ENCODE peak calls at places on chromosomes 7 and 10, in eight cellular contexts. T is fibroblast of mammary gland, P is HFF-Myc, R is tibial artery, H is A673, Z is nephron progenitor cell, Y is uterus, C is thoracic aorta. J is an unnamed sample.

GRCh38 chr10:12843296-12843945 is 158.1 kb downstream of the CCDC3 start:
- DNase-seq in Y (no peak), T (no peak), P (no peak), H (no peak), Z (no peak), C (no peak), R (no peak), J (no peak)

GRCh38 chr7:17584822-17585221 is 286.4 kb downstream of the AHR start:
- DNase-seq in R (no peak), Y (no peak), Z (no peak), P (no peak), H (no peak), C (no peak), T (peak), J (no peak)

GRCh38 chr7:121182281-121182680 is 146.5 kb upstream of the WNT16 start:
- DNase-seq in T (no peak), Z (no peak), H (no peak), P (no peak), Y (no peak), C (no peak), R (no peak), J (no peak)

GRCh38 chr10:65325913-65326312 is 1599.9 kb upstream of the LRRTM3 start:
- DNase-seq in T (no peak), Z (no peak), P (no peak), C (no peak), Y (no peak), H (no peak), R (no peak), J (no peak)

GRCh38 chr10:14487511-14487909 is 156.8 kb upstream of the FRMD4A start:
- DNase-seq in Y (no peak), P (no peak), Z (no peak), H (no peak), R (no peak), C (no peak), T (peak), J (no peak)

GRCh38 chr10:83127942-83128575 is 1011.2 kb upstream of the GHITM start:
- DNase-seq in T (no peak), H (no peak), Y (no peak), R (no peak), C (no peak), P (peak), Z (no peak), J (no peak)

GRCh38 chr10:95288273-95288672 is 2.5 kb downstream of the PDLIM1 start:
- DNase-seq in T (no peak), Z (no peak), H (no peak), C (no peak), R (no peak), Y (no peak), P (no peak), J (no peak)

GRCh38 chr10:97024181-97025073 is 161.3 kb downstream of the SLIT1 start:
- DNase-seq in Z (no peak), Y (peak), P (no peak), T (peak), H (no peak), R (peak), C (no peak), J (peak)

GRCh38 chr10:29443745-29444523 is 155.1 kb downstream of the LYZL1 start:
- DNase-seq in C (no peak), H (peak), R (no peak), Z (no peak), P (peak), T (peak), Y (no peak), J (no peak)

GRCh38 chr7:149495785-149496641 is 1.6 kb downstream of the ZNF746 start:
- DNase-seq in H (peak), T (peak), R (peak), C (peak), Z (peak), Y (peak), P (peak), J (no peak)

GRCh38 chr10:4498763-4499251 is 327.2 kb upstream of the AKR1E2 start:
- DNase-seq in Z (no peak), H (peak), R (no peak), Y (no peak), T (peak), P (peak), C (no peak), J (no peak)

GRCh38 chr10:97810476-97810875 is 38.7 kb upstream of the SFRP5 start:
- DNase-seq in Y (no peak), R (no peak), P (no peak), C (no peak), Z (no peak), H (peak), T (no peak), J (no peak)

GRCh38 chr7:48636391-48637015 is 287.8 kb upstream of the CDC14C start:
- DNase-seq in H (no peak), T (no peak), P (no peak), Y (no peak), R (no peak), Z (no peak), C (no peak), J (no peak)

GRCh38 chr10:131180941-131181855 is 130.3 kb downstream of the TCERG1L start:
- DNase-seq in T (no peak), R (peak), C (no peak), P (no peak), H (no peak), Y (no peak), Z (no peak), J (no peak)

GRCh38 chr7:4729266-4729665 is 46.2 kb upstream of the AP5Z1 start:
- DNase-seq in Y (no peak), R (no peak), C (no peak), T (no peak), Z (no peak), P (no peak), H (no peak), J (no peak)

GRCh38 chr7:127514499-127514898 is 70.9 kb downstream of the GCC1 start:
- DNase-seq in Y (no peak), T (peak), Z (no peak), C (no peak), R (no peak), H (peak), P (peak), J (peak)

GRCh38 chr10:59227136-59227673 is 50.8 kb downstream of the PHYHIPL start:
- DNase-seq in H (peak), T (no peak), C (no peak), R (no peak), Z (no peak), P (no peak), Y (no peak), J (no peak)

GRCh38 chr7:28078036-28078901 is 102.3 kb downstream of the JAZF1 start:
- DNase-seq in Z (peak), T (peak), H (peak), P (no peak), C (no peak), R (no peak), Y (no peak), J (peak)

GRCh38 chr7:100003711-100004661 is 11.4 kb upstream of the ZKSCAN1 start:
- DNase-seq in Z (no peak), R (no peak), Y (no peak), P (no peak), T (no peak), C (no peak), H (no peak), J (no peak)

GRCh38 chr10:114631678-114632417 is 26.2 kb downstream of the ABLIM1 start:
- DNase-seq in H (peak), C (no peak), T (no peak), Y (no peak), Z (peak), R (no peak), P (no peak), J (peak)

GRCh38 chr7:73966062-73966940 is 61.7 kb upstream of the ELN start:
- DNase-seq in P (no peak), Z (no peak), H (no peak), Y (no peak), R (no peak), T (peak), C (no peak), J (no peak)

GRCh38 chr7:55063633-55064032 is 44.8 kb downstream of the EGFR start:
- DNase-seq in C (no peak), Y (no peak), T (peak), P (no peak), R (no peak), Z (no peak), H (no peak), J (no peak)

GRCh38 chr10:23263441-23264164 is 71.5 kb downstream of the PTF1A start:
- DNase-seq in T (no peak), Y (no peak), R (no peak), Z (no peak), P (no peak), C (no peak), H (no peak), J (no peak)

GRCh38 chr7:31058122-31058521 is 6.0 kb downstream of the ADCYAP1R1 start:
- DNase-seq in Y (no peak), Z (no peak), C (no peak), H (no peak), R (no peak), T (peak), P (no peak), J (no peak)

GRCh38 chr7:137695942-137696341 is 150.8 kb downstream of the DGKI start:
- DNase-seq in C (no peak), Y (no peak), T (no peak), Z (no peak), P (no peak), R (no peak), H (no peak), J (no peak)

GRCh38 chr10:15591937-15592336 is 127.8 kb downstream of the ITGA8 start:
- DNase-seq in P (no peak), R (no peak), C (no peak), Z (no peak), Y (no peak), T (no peak), H (no peak), J (no peak)

GRCh38 chr7:121798076-121798475 is 74.9 kb upstream of the PTPRZ1 start:
- DNase-seq in C (no peak), R (no peak), T (no peak), P (no peak), H (peak), Z (no peak), Y (no peak), J (no peak)

GRCh38 chr10:100812978-100813377 is 67.6 kb downstream of the PAX2 start:
- DNase-seq in R (no peak), C (no peak), Z (no peak), H (no peak), P (no peak), T (no peak), Y (no peak), J (no peak)

GRCh38 chr10:121880842-121881423 is 46.9 kb downstream of the ATE1 start:
- DNase-seq in T (peak), R (no peak), Z (no peak), C (no peak), Y (no peak), P (no peak), H (peak), J (peak)

GRCh38 chr10:117175215-117175900 is 21.9 kb upstream of the KCNK18 start:
- DNase-seq in Z (no peak), P (no peak), T (no peak), C (no peak), R (no peak), Y (no peak), H (no peak), J (peak)

GRCh38 chr10:97714401-97715258 is 1.1 kb downstream of the MARVELD1 start:
- DNase-seq in C (peak), P (no peak), T (peak), Z (peak), R (peak), H (peak), Y (peak), J (peak)

GRCh38 chr10:12978885-12979284 is 22.6 kb downstream of the CCDC3 start:
- DNase-seq in T (no peak), P (no peak), H (no peak), Z (no peak), Y (no peak), R (no peak), C (no peak), J (no peak)

GRCh38 chr10:11468126-11468742 is 143.2 kb downstream of the USP6NL start:
- DNase-seq in C (no peak), P (no peak), R (no peak), T (peak), Y (no peak), Z (no peak), H (no peak), J (no peak)

GRCh38 chr10:19917756-19918478 is 101.7 kb downstream of the PLXDC2 start:
- DNase-seq in T (no peak), Y (no peak), Z (no peak), P (no peak), C (no peak), R (no peak), H (no peak), J (no peak)

GRCh38 chr7:22822486-22823141 is at the start of gene TOMM7:
- DNase-seq in R (peak), H (peak), T (peak), Y (peak), C (peak), P (peak), Z (peak), J (peak)
- TF ChIP-seq CTCF in R (peak), H (no peak), T (no peak), Y (peak), C (peak), P (peak), Z (no peak), J (peak)

GRCh38 chr7:12069757-12070156 is 141.3 kb upstream of the TMEM106B start:
- DNase-seq in H (peak), C (no peak), Z (no peak), T (no peak), R (no peak), Y (no peak), P (no peak), J (no peak)
- TF ChIP-seq CTCF in H (no peak), C (no peak), Z (no peak), T (no peak), R (no peak), Y (no peak), P (no peak), J (no peak)

DNA sequence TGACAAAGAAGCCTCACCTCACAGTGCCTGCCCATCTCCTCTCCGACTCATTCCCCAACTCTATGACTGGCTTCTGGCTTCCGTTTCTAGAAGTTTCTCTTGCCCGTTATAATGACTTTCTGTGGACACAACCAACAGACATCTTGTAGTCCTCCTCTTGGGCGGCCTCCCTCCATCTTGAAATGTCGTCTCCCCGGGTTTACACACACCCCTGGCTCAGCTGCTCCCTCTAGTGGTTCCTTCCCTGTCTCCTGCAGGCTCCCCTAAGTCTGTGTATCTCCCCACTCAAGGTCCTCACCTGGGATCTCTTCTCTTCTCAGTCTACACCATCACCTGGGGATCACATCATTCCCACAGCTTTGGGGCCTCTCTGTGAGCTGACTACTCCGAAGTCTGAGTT is 123.4 kb upstream of the NEBL start:
- DNase-seq in H (peak), C (no peak), Y (no peak), P (no peak), T (peak), Z (peak), R (no peak), J (peak)
- TF ChIP-seq CTCF in H (peak), C (no peak), Y (no peak), P (peak), T (peak), Z (no peak), R (no peak), J (peak)

DNA sequence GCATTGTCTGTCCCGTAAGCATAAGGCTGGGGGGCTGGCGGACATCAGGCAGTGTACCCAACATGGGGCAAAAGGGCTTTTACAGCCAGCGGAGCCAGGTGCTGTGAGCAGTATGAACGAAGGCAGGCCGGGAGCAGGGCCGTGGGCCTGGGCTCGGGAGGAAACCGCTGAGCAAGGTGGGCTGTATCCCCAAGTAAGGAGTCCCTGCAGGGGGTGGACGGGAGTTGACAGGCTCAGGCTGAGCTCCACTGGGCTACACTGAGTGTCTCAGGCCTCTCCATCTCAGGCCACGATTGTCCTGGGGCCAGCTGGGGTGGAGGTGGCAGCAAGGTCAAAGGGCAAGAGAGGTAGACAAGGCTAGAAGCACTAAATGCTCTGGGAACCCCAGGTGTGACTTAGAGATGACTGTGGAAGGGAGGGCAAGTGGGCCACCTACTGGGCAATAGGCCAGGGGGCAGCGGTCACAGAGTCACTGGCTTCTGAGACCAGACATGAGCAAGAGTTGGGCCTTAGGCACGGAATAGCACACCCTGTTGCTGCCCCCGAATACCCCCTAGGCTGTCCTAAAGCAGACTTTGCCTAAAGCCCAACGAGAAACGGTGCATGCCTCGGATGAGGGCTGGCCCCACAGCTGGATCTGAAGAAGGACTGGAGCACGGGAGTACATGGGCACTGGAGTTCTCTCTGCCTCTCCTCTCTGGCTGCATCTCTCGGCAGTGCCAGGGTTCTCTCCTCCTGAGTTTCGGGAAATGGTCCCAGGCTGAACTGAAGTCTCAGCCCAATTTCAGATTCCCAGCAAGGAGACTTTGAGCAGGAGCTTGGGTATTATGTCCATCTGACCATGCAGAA is 10.8 kb upstream of the RAMP3 start:
- DNase-seq in P (no peak), H (no peak), C (no peak), T (no peak), Z (no peak), R (peak), Y (no peak), J (no peak)
- TF ChIP-seq CTCF in P (no peak), H (no peak), C (no peak), T (no peak), Z (no peak), R (no peak), Y (no peak), J (no peak)

GRCh38 chr10:93775330-93775729 is 17.6 kb downstream of the LGI1 start:
- DNase-seq in Y (no peak), R (no peak), P (no peak), H (no peak), C (no peak), Z (no peak), T (no peak), J (no peak)
- TF ChIP-seq CTCF in Y (no peak), R (no peak), P (no peak), H (no peak), C (no peak), Z (no peak), T (no peak), J (no peak)